ENCODE peak calls at places on chromosomes 13 and 19, in ten cellular contexts. N, F, J, Q, G, C, T, U, V and O are unnamed samples.

GRCh38 chr13:28743045-28743444 is 24.3 kb upstream of the SLC46A3 start:
- DNase-seq in N (no peak), U (no peak), T (no peak), C (no peak), F (no peak), J (no peak), V (no peak), G (no peak), Q (no peak), O (no peak)

GRCh38 chr19:40803857-40804782 is 5.1 kb downstream of the EGLN2 start:
- DNase-seq in G (no peak), Q (peak; percentile 71), U (no peak), J (peak; percentile 79), V (peak; percentile 64), T (no peak), N (no peak), C (peak; percentile 80), F (peak; percentile 51), O (peak; percentile 54)

GRCh38 chr13:90717451-90717936 is 630.0 kb upstream of the MIR17HG start:
- DNase-seq in J (no peak), V (no peak), C (peak; percentile 19), N (no peak), U (peak; percentile 72), T (peak; percentile 81), G (no peak), Q (no peak), F (no peak), O (no peak)

GRCh38 chr13:84574851-84575250 is 692.6 kb upstream of the SLITRK1 start:
- DNase-seq in N (no peak), C (no peak), T (no peak), Q (no peak), V (no peak), F (no peak), J (no peak), G (no peak), U (no peak), O (no peak)

GRCh38 chr13:76822691-76823267 is 63.4 kb downstream of the KCTD12 start:
- DNase-seq in G (no peak), T (no peak), Q (no peak), V (no peak), J (no peak), U (no peak), C (no peak), N (no peak), F (no peak), O (no peak)

GRCh38 chr13:106493569-106493968 is 41.9 kb downstream of the EFNB2 start:
- DNase-seq in T (no peak), G (no peak), F (no peak), J (no peak), V (no peak), U (no peak), C (peak; percentile 25), Q (no peak), N (no peak), O (peak; percentile 65)

GRCh38 chr13:20006206-20006605 is 47.7 kb downstream of the ZMYM2 start:
- DNase-seq in N (no peak), C (no peak), T (no peak), U (no peak), Q (no peak), J (no peak), F (no peak), V (no peak), G (no peak), O (no peak)

GRCh38 chr13:52695856-52696255 is 43.2 kb downstream of the SUGT1 start:
- DNase-seq in T (no peak), G (no peak), J (no peak), U (no peak), Q (no peak), N (no peak), V (no peak), F (no peak), C (no peak), O (no peak)

GRCh38 chr19:53906211-53907192 is 2.6 kb upstream of the CACNG7 start:
- DNase-seq in F (no peak), C (peak; percentile 19), Q (peak; percentile 75), T (no peak), G (no peak), U (peak; percentile 49), N (peak; percentile 50), V (peak; percentile 42), J (peak; percentile 37), O (peak; percentile 87)

GRCh38 chr19:40612831-40613668 is 11.9 kb downstream of the LTBP4 start:
- DNase-seq in J (peak; percentile 72), U (no peak), V (no peak), F (peak; percentile 67), Q (peak; percentile 70), T (peak; percentile 73), N (peak; percentile 76), C (peak; percentile 40), G (no peak), O (peak; percentile 74)

GRCh38 chr19:4534836-4535658 is at the start of gene PLIN5:
- DNase-seq in V (peak; percentile 81), Q (peak; percentile 44), T (peak; percentile 37), N (peak; percentile 89), J (peak; percentile 87), G (no peak), F (peak; percentile 59), U (peak; percentile 85), C (peak; percentile 96), O (peak; percentile 89)

GRCh38 chr19:57613941-57614743 is at the start of gene ZNF134:
- DNase-seq in N (peak; percentile 96), Q (peak; percentile 92), C (peak; percentile 93), V (peak; percentile 93), G (peak; percentile 58), F (peak; percentile 83), U (peak; percentile 77), J (peak; percentile 97), T (peak; percentile 72), O (peak; percentile 95)

GRCh38 chr19:57611113-57611512 is 2.9 kb upstream of the ZNF134 start:
- DNase-seq in F (no peak), T (no peak), Q (no peak), G (no peak), V (no peak), J (no peak), N (no peak), U (no peak), C (no peak), O (no peak)

GRCh38 chr19:57620673-57621348 is 6.8 kb downstream of the ZNF134 start:
- DNase-seq in G (no peak), C (no peak), J (no peak), Q (no peak), U (no peak), T (peak; percentile 20), F (no peak), V (no peak), N (no peak), O (no peak)

GRCh38 chr19:57615346-57615745 is 1.3 kb downstream of the ZNF134 start:
- DNase-seq in T (no peak), V (no peak), Q (no peak), J (no peak), N (no peak), C (no peak), G (no peak), F (no peak), U (no peak), O (no peak)
- H3K9me3 ChIP-seq in T (peaks cover 50% of the 10 kb centered on the region), V (peaks cover 72% of the 10 kb centered on the region), Q (peaks cover 56% of the 10 kb centered on the region), J (peaks cover 48% of the 10 kb centered on the region), N (no peaks in the 10 kb centered on the region), C (peaks cover 2% of the 10 kb centered on the region), G (peaks cover 66% of the 10 kb centered on the region), F (no peaks in the 10 kb centered on the region), U (peaks cover 55% of the 10 kb centered on the region), O (peaks cover 45% of the 10 kb centered on the region)

DNA sequence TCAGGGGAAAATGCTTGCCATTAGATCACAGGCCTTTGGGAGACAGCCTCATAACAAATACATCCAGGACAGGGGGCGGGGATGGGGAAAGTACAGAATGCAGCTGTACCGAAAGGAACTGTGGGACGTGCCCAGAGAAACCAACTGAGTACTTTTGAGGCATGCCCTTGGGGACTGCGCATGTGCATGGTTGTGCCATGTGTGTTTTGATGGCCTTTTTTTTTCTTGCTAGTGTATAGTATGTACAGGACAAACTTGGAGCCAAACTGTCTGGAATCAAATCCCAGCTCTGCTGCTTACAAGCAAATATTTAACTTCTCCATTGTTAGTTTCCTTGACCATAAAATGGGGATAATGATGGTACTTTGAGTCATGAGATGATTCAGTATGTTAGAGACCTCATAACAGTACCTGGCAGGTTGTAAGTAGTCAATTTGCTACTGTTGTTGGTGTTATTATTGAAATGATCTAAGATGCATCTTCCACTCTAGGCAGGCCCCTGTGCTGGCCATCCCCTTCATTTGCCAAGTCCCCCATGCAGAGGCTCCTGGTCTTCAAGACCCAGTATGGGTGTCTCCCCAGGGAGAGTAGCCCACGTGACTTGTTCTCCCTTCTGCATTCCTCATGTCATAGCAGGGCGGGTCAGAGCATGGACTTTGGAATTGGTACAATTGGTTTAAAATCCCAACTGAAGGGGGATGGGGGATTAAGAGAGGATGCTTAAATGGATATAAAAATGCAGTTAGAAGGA is 68.2 kb upstream of the NPAS1 start:
- DNase-seq in G (no peak), V (no peak), F (no peak), N (no peak), Q (no peak), J (peak; percentile 49), T (peak; percentile 97), U (no peak), C (no peak), O (peak; percentile 31)
- H3K4me1 ChIP-seq in G (peaks cover 29% of the 10 kb centered on the region), V (peaks cover 83% of the 10 kb centered on the region), F (peaks cover 14% of the 10 kb centered on the region), N (peaks cover 13% of the 10 kb centered on the region), Q (peaks cover 30% of the 10 kb centered on the region), J (peaks cover 29% of the 10 kb centered on the region), T (peaks cover 59% of the 10 kb centered on the region), U (no peaks in the 10 kb centered on the region), C (peaks cover 33% of the 10 kb centered on the region), O (peaks cover 7% of the 10 kb centered on the region)

DNA sequence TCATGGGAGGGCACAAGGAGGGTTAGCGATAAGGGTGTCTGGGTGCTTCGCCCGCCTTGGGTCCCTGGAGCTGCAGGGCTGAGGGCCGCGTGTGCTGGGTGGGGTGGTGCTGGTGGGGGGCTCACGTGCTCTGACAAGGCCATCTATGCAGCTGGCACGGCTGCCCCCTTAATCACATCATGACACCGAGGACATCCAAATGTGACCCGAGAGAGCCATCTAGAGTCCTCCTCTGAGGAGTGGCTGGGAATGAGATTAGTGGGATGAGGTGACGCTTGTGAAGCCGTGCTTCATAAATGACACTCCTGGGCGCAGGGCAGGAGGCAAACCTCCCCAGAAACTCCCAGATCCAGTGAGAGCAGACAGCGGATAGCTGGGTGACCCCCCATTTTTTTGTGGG is 6.5 kb downstream of the FZR1 start:
- DNase-seq in Q (no peak), F (no peak), J (no peak), G (no peak), V (no peak), N (no peak), C (no peak), U (no peak), T (no peak), O (no peak)
- H3K4me3 ChIP-seq in Q (no peak overlapping the region), F (no peak overlapping the region), J (no peak overlapping the region), G (no peak overlapping the region), V (no peak overlapping the region), N (no peak overlapping the region), C (no peak overlapping the region), U (no peak overlapping the region), T (no peak overlapping the region), O (no peak overlapping the region)

DNA sequence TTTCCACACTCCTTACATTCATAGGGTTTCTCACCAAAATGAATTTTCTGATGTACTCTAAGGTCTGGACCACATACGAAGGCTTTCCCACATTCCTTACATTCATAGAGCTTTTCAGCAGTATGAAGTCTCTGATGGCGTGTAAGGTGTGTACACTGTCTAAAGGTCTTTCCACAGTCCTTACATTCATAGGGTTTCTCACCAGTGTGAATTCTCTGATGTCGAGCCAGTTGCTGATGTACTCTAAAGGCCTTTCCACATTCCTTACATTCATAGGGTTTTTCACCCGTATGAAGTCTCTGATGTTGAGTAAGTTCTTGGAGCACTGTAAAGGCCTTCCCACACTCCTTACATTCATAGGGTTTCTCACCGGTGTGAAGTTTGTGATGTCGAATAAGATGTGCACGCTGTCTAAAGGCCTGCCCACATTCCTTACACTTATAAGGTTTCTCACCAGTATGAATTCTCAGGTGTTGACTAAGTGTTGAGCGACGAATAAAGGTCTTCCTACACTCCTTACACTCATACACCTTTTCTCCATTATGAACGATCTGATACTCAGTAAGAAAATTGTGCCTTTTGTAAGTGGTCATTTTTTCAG is 38.1 kb downstream of the ZFP14 start:
- DNase-seq in T (no peak), N (no peak), J (no peak), G (no peak), Q (no peak), V (no peak), C (no peak), U (no peak), F (no peak), O (no peak)
- H3K9me3 ChIP-seq in T (peaks cover 36% of the 10 kb centered on the region), N (no peaks in the 10 kb centered on the region), J (peaks cover 43% of the 10 kb centered on the region), G (peaks cover 46% of the 10 kb centered on the region), Q (peaks cover 41% of the 10 kb centered on the region), V (peaks cover 73% of the 10 kb centered on the region), C (peaks cover 2% of the 10 kb centered on the region), U (peaks cover 22% of the 10 kb centered on the region), F (no peaks in the 10 kb centered on the region), O (peaks cover 15% of the 10 kb centered on the region)